ENCODE peak calls at places on chromosomes 7 and 10, in five cellular contexts. V is gastrocnemius medialis, L is upper lobe of right lung, Q is tibial artery, Z is sigmoid colon. K is an unnamed sample.
A peak's percentile ranks its signal among the peaks of the same experiment; 100 is the strongest.

GRCh38 chr10:73886085-73886529 is 11.8 kb upstream of the CAMK2G start:
- DNase-seq in V (peak; percentile 61), L (peak; percentile 75), Q (peak; percentile 85), Z (peak; percentile 90), K (no peak)

GRCh38 chr10:79155301-79156081 is 86.7 kb downstream of the ZMIZ1 start:
- DNase-seq in V (no peak), L (no peak), Q (peak; percentile 84), Z (peak; percentile 79), K (no peak)

GRCh38 chr7:151844080-151844827 is 32.7 kb downstream of the PRKAG2 start:
- DNase-seq in V (no peak), L (peak; percentile 15), Q (no peak), Z (no peak), K (no peak)

GRCh38 chr7:36303202-36304098 is 86.2 kb upstream of the ANLN start:
- DNase-seq in V (peak; percentile 77), L (peak; percentile 89), Q (peak; percentile 99), Z (peak; percentile 92), K (peak; percentile 96)

GRCh38 chr10:48357631-48358030 is 51.2 kb downstream of the MAPK8 start:
- DNase-seq in V (no peak), L (no peak), Q (no peak), Z (no peak), K (no peak)

GRCh38 chr10:132640326-132641125 is 102.9 kb downstream of the INPP5A start:
- DNase-seq in V (no peak), L (peak; percentile 48), Q (peak; percentile 56), Z (peak; percentile 65), K (peak; percentile 70)

GRCh38 chr10:4701016-4701415 is 125.0 kb upstream of the AKR1E2 start:
- DNase-seq in V (no peak), L (no peak), Q (no peak), Z (no peak), K (no peak)

GRCh38 chr10:60465801-60466200 is 76.1 kb upstream of the ANK3 start:
- DNase-seq in V (no peak), L (no peak), Q (no peak), Z (no peak), K (no peak)

GRCh38 chr10:110461088-110461487 is 36.6 kb upstream of the DUSP5 start:
- DNase-seq in V (no peak), L (no peak), Q (no peak), Z (no peak), K (no peak)

GRCh38 chr10:95421782-95422181 is 131.0 kb upstream of the PDLIM1 start:
- DNase-seq in V (no peak), L (no peak), Q (no peak), Z (peak; percentile 56), K (no peak)

GRCh38 chr10:95423327-95424005 is 132.7 kb upstream of the PDLIM1 start:
- DNase-seq in V (no peak), L (no peak), Q (peak; percentile 54), Z (peak; percentile 46), K (no peak)

GRCh38 chr10:95425592-95426465 is 135.0 kb upstream of the PDLIM1 start:
- DNase-seq in V (no peak), L (no peak), Q (no peak), Z (peak; percentile 35), K (no peak)

GRCh38 chr10:95419399-95419798 is 128.6 kb upstream of the PDLIM1 start:
- DNase-seq in V (no peak), L (no peak), Q (no peak), Z (peak; percentile 53), K (no peak)

GRCh38 chr10:95422196-95422595 is 131.4 kb upstream of the PDLIM1 start:
- DNase-seq in V (no peak), L (no peak), Q (no peak), Z (peak; percentile 48), K (no peak)
- H3K27ac ChIP-seq in V (peak overlapping the region; percentile 52), L (no peak overlapping the region), Q (peak overlapping the region; percentile 91), Z (peak overlapping the region; percentile 77), K (peak overlapping the region; percentile 84)

GRCh38 chr10:21519981-21520436 is 5.5 kb downstream of the SKIDA1 start:
- DNase-seq in V (no peak), L (no peak), Q (no peak), Z (no peak), K (no peak)

GRCh38 chr10:21523007-21523406 is 2.5 kb downstream of the SKIDA1 start:
- DNase-seq in V (no peak), L (no peak), Q (no peak), Z (no peak), K (no peak)

GRCh38 chr10:21523557-21524008 is 1.9 kb downstream of the SKIDA1 start:
- DNase-seq in V (no peak), L (no peak), Q (no peak), Z (no peak), K (no peak)

GRCh38 chr10:21524131-21524525 is 1.4 kb downstream of the SKIDA1 start:
- DNase-seq in V (no peak), L (no peak), Q (no peak), Z (no peak), K (no peak)

GRCh38 chr10:21521910-21522533 is 3.5 kb downstream of the SKIDA1 start:
- DNase-seq in V (no peak), L (no peak), Q (no peak), Z (no peak), K (no peak)
- H3K4me3 ChIP-seq in V (peak overlapping the region; percentile 9), L (no peak overlapping the region), Q (no peak overlapping the region), Z (no peak overlapping the region), K (no peak overlapping the region)

GRCh38 chr7:92645114-92645497 is 54.9 kb upstream of the FAM133B start:
- DNase-seq in V (no peak), L (no peak), Q (no peak), Z (no peak), K (no peak)

GRCh38 chr7:92644406-92645113 is 54.4 kb upstream of the FAM133B start:
- DNase-seq in V (no peak), L (no peak), Q (no peak), Z (no peak), K (no peak)

GRCh38 chr7:92643821-92644220 is 53.6 kb upstream of the FAM133B start:
- DNase-seq in V (no peak), L (no peak), Q (no peak), Z (no peak), K (no peak)

GRCh38 chr7:92646966-92647625 is 56.9 kb upstream of the FAM133B start:
- DNase-seq in V (no peak), L (no peak), Q (no peak), Z (no peak), K (no peak)

DNA sequence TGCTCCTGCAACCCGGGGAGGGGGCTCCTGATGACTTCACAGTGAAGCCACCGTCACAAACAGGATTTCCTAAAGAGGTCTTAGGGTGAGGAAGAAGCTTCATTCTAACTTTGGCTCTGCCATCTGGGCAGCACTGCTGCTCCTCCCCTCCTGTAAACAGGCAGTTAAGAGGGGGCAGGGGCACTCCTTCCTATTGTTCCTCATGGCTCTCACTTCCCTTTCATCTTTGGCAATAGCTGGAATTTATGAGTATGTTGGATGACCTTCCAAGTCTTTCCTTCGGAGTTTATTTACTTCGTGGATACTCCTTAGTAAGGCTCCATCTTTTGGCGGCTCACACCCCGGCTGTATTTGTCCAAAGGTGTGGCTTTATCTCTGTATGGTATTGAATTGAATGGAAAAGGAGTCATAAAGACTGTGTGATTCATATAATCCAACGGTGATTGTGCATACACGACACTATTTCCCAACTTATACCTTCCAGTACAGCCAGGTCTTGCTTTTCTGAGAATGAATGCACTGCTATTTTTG is 55.4 kb upstream of the FAM133B start:
- DNase-seq in V (no peak), L (no peak), Q (no peak), Z (no peak), K (no peak)
- H3K27ac ChIP-seq in V (no peak overlapping the region), L (no peak overlapping the region), Q (no peak overlapping the region), Z (no peak overlapping the region), K (peak overlapping the region; percentile 25)

GRCh38 chr10:43318978-43319965 is 52.2 kb upstream of the FXYD4 start:
- DNase-seq in V (no peak), L (peak; percentile 45), Q (no peak), Z (no peak), K (no peak)
- H3K4me3 ChIP-seq in V (no peak overlapping the region), L (no peak overlapping the region), Q (no peak overlapping the region), Z (no peak overlapping the region), K (no peak overlapping the region)

GRCh38 chr10:24008164-24009066 is 200.5 kb upstream of the KIAA1217 start:
- DNase-seq in V (peak; percentile 52), L (no peak), Q (no peak), Z (no peak), K (no peak)
- H3K27ac ChIP-seq in V (peak overlapping the region; percentile 74), L (no peak overlapping the region), Q (no peak overlapping the region), Z (no peak overlapping the region), K (no peak overlapping the region)

K was measured in coronary artery.